ENCODE peak calls at places on chromosomes 12 and 14, in seven cellular contexts. H is sigmoid colon, E is colonic mucosa, D is adrenal gland, C is GM12865, N is gastrocnemius medialis, U is fibroblast of villous mesenchyme. Y is an unnamed sample.

GRCh38 chr14:20559461-20559904 is 1.4 kb downstream of the RNASE9 start:
- DNase-seq in H (no peak), E (no peak), D (no peak), C (no peak), N (no peak), U (no peak), Y (no peak)

GRCh38 chr14:69077841-69078240 is 75.1 kb downstream of the DCAF5 start:
- DNase-seq in H (no peak), E (no peak), D (no peak), C (no peak), N (no peak), U (peak), Y (peak)

GRCh38 chr14:38944691-38945090 is 158.3 kb downstream of the SEC23A start:
- DNase-seq in H (no peak), E (no peak), D (no peak), C (no peak), N (no peak), U (no peak), Y (no peak)

GRCh38 chr14:55731881-55732498 is 152.0 kb downstream of the KTN1 start:
- DNase-seq in H (no peak), E (peak), D (peak), C (peak), N (no peak), U (peak), Y (peak)

GRCh38 chr12:1878695-1879094 is 39.8 kb downstream of the CACNA2D4 start:
- DNase-seq in H (no peak), E (peak), D (peak), C (no peak), N (no peak), U (no peak), Y (no peak)

GRCh38 chr14:36105401-36105800 is 71.1 kb downstream of the PTCSC3 start:
- DNase-seq in H (no peak), E (no peak), D (no peak), C (no peak), N (no peak), U (no peak), Y (no peak)

GRCh38 chr12:113747048-113747447 is 219.1 kb downstream of the RBM19 start:
- DNase-seq in H (no peak), E (no peak), D (no peak), C (no peak), N (no peak), U (no peak), Y (no peak)

GRCh38 chr14:70303528-70304293 is 55.8 kb downstream of the COX16 start:
- DNase-seq in H (no peak), E (no peak), D (no peak), C (no peak), N (no peak), U (no peak), Y (no peak)

GRCh38 chr12:53726946-53727309 is 324 bp downstream of the CALCOCO1 start:
- DNase-seq in H (no peak), E (no peak), D (no peak), C (no peak), N (peak), U (peak), Y (peak)

GRCh38 chr12:124379938-124380754 is 85.3 kb downstream of the RFLNA start:
- DNase-seq in H (peak), E (no peak), D (peak), C (no peak), N (no peak), U (peak), Y (peak)

GRCh38 chr14:21748869-21749303 is 75.3 kb upstream of the OR4E1 start:
- DNase-seq in H (no peak), E (peak), D (peak), C (peak), N (no peak), U (peak), Y (peak)

GRCh38 chr12:126093911-126094310 is 1028.7 kb downstream of the AACS start:
- DNase-seq in H (no peak), E (no peak), D (no peak), C (no peak), N (no peak), U (peak), Y (peak)

GRCh38 chr14:100144996-100145646 is 14.3 kb downstream of the DEGS2 start:
- DNase-seq in H (no peak), E (peak), D (no peak), C (no peak), N (no peak), U (no peak), Y (no peak)

GRCh38 chr12:82896286-82896685 is 209.6 kb downstream of the TMTC2 start:
- DNase-seq in H (no peak), E (no peak), D (no peak), C (no peak), N (no peak), U (no peak), Y (no peak)

GRCh38 chr14:57182760-57183503 is 85.8 kb downstream of the EXOC5 start:
- DNase-seq in H (no peak), E (no peak), D (no peak), C (peak), N (no peak), U (peak), Y (no peak)

GRCh38 chr12:53803703-53804102 is 51.9 kb upstream of the CISTR start:
- DNase-seq in H (no peak), E (no peak), D (no peak), C (no peak), N (no peak), U (no peak), Y (no peak)

GRCh38 chr14:59705245-59705644 is 128.6 kb upstream of the CCDC175 start:
- DNase-seq in H (no peak), E (no peak), D (no peak), C (no peak), N (no peak), U (no peak), Y (no peak)

GRCh38 chr14:34078117-34078743 is 127.4 kb upstream of the EGLN3 start:
- DNase-seq in H (no peak), E (no peak), D (no peak), C (no peak), N (no peak), U (no peak), Y (peak)

GRCh38 chr12:119624971-119625370 is 31.4 kb downstream of the TMEM233 start:
- DNase-seq in H (no peak), E (no peak), D (no peak), C (no peak), N (no peak), U (no peak), Y (peak)

GRCh38 chr12:51926718-51927117 is 19.4 kb downstream of the ACVRL1 start:
- DNase-seq in H (no peak), E (peak), D (no peak), C (peak), N (no peak), U (peak), Y (no peak)

GRCh38 chr12:8906781-8907180 is 7.5 kb upstream of the PHC1 start:
- DNase-seq in H (no peak), E (no peak), D (no peak), C (no peak), N (no peak), U (no peak), Y (no peak)

GRCh38 chr12:9509464-9510166 is 98.1 kb downstream of the KLRB1 start:
- DNase-seq in H (no peak), E (no peak), D (peak), C (no peak), N (no peak), U (no peak), Y (peak)

GRCh38 chr14:64880382-64881121 is 845 bp upstream of the SPTB start:
- DNase-seq in H (peak), E (peak), D (peak), C (peak), N (peak), U (no peak), Y (no peak)

GRCh38 chr12:125128380-125128779 is 63.1 kb downstream of the AACS start:
- DNase-seq in H (no peak), E (no peak), D (no peak), C (no peak), N (no peak), U (no peak), Y (no peak)

GRCh38 chr14:50139192-50139591 is 22.8 kb upstream of the VCPKMT start:
- DNase-seq in H (no peak), E (no peak), D (no peak), C (no peak), N (no peak), U (no peak), Y (peak)
- H3K4me3 ChIP-seq in H (no peak), E (no peak), D (no peak), C (no peak), N (no peak), U (no peak), Y (no peak)

GRCh38 chr14:24131549-24131966 is 1.1 kb downstream of the FITM1 start:
- DNase-seq in H (no peak), E (no peak), D (no peak), C (no peak), N (peak), U (no peak), Y (no peak)
- TF ChIP-seq CTCF in H (no peak), E (no peak), D (no peak), C (no peak), N (no peak), U (no peak), Y (no peak)

GRCh38 chr12:118307069-118307954 is 65.4 kb downstream of the TAOK3 start:
- DNase-seq in H (no peak), E (no peak), D (no peak), C (peak), N (no peak), U (peak), Y (peak)
- H3K4me3 ChIP-seq in H (no peak), E (no peak), D (peak), C (peak), N (no peak), U (peak), Y (peak)

DNA sequence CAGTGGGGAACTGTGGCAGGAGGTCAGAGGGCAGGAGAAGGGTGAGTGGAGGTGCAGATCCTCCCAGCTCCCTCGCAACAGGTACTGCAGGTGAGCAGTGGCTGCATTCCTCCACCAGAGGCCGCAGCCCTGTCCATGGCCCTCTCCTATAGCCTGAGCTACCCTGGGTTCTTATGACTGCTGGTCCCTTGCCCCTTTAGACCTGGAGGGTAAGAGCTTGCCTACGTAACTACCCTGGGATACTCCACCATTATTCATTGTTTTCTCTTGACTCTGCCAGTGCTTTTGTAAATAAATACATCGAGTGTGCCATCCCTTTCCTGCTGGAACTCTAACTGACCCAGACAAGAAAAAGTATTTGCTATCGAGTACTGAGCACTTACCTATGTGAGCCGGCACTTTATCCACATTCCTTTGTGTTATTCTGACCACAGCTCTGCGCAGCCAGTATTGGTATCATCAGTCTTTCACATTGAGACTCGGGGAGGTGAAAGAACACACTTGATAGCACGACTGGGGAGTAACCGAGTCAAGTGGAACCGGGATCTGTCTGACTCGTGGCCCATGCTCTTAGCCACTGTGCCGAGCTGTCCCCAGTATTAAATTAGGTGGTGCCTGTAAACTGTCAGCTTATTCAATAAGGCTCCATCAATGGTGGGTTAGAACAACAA is 38.5 kb downstream of the LTBP2 start:
- DNase-seq in H (no peak), E (no peak), D (no peak), C (no peak), N (no peak), U (no peak), Y (peak)
- TF ChIP-seq CTCF in H (no peak), E (no peak), D (no peak), C (no peak), N (no peak), U (no peak), Y (peak)

GRCh38 chr12:57236224-57236924 is 6.9 kb downstream of the SHMT2 start:
- DNase-seq in H (no peak), E (no peak), D (no peak), C (no peak), N (no peak), U (no peak), Y (no peak)
- H3K4me3 ChIP-seq in H (no peak), E (no peak), D (no peak), C (no peak), N (peak), U (no peak), Y (no peak)

GRCh38 chr12:6550294-6551062 is 5.4 kb downstream of the IFFO1 start:
- DNase-seq in H (no peak), E (no peak), D (peak), C (no peak), N (peak), U (no peak), Y (no peak)

GRCh38 chr12:6547987-6548386 is 7.9 kb downstream of the IFFO1 start:
- DNase-seq in H (peak), E (no peak), D (no peak), C (no peak), N (peak), U (peak), Y (peak)

GRCh38 chr12:6549379-6550151 is 6.3 kb downstream of the IFFO1 start:
- DNase-seq in H (peak), E (no peak), D (no peak), C (no peak), N (no peak), U (no peak), Y (no peak)

GRCh38 chr12:6547566-6547965 is 8.3 kb downstream of the IFFO1 start:
- DNase-seq in H (no peak), E (no peak), D (no peak), C (no peak), N (no peak), U (no peak), Y (no peak)

GRCh38 chr12:6548556-6549378 is 7.1 kb downstream of the IFFO1 start:
- DNase-seq in H (peak), E (no peak), D (no peak), C (no peak), N (peak), U (peak), Y (peak)
- TF ChIP-seq CTCF in H (no peak), E (no peak), D (no peak), C (no peak), N (no peak), U (no peak), Y (no peak)

DNA sequence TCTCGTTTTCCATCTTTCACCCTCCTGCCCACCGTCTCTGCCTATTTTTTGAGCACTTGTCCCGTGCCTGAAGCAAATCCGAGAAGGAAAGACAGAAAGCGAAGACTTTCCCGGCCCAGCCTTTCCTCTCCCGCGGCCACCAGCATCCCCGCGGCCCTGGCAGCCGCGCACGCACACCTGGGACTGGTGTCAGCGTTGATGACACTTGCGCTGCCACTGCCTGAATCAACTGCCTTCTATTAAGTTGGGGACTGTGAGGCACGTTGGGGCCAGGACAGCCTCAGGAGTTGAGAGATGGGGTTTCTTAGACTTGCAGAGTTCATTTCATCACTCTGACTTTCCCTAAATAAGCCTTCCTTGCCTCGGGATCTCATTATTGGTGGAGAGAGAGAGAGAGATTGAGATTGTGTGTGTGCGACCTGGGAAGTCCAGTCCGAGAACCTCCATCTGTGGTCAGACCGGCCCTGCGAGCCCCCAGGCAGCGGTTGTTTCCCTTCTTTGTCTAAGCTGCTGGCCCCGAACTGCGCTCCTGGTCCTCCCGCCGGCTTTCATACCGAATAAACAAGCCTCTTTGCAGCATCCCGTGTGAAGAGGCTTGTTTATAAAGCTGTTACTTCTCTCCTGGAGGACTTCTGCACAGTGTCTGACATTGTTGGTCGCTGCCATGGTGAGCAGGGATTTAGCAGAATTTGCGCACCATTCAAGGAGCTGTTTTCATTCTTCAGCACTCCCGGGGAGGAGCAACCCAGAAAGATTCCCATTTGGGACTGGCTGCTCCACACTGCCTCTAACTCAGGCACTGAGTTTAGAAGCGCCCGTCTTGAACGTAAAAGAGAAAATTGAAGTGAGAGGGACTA is 1.5 kb downstream of the PDZRN4 start:
- DNase-seq in H (peak), E (no peak), D (no peak), C (no peak), N (no peak), U (peak), Y (peak)
- H3K4me3 ChIP-seq in H (peak), E (no peak), D (peak), C (no peak), N (peak), U (no peak), Y (no peak)

GRCh38 chr12:103423061-103423473 is 72.7 kb downstream of the C12orf42 start:
- DNase-seq in H (no peak), E (no peak), D (no peak), C (no peak), N (no peak), U (no peak), Y (no peak)
- TF ChIP-seq CTCF in H (no peak), E (no peak), D (no peak), C (no peak), N (no peak), U (no peak), Y (no peak)

DNA sequence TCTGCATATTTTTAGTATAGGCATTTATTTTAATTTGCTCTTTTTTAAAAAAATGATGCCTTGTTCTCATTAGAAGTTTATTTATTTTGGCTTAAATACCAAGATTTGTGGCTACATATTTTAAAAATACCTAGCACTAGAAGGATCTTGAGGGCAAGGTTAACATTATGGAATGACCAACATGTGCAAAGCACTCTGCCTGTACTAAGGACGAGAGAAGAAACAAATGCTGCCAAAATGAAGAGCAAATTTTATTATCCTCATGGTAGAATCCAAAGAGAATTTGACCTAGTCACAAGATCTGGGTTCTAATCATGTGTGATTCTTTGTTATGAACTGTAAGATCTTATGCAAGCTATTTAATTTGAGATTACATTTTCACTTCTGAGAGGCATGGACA is 2.8 kb downstream of the CAND1 start:
- DNase-seq in H (no peak), E (no peak), D (no peak), C (no peak), N (no peak), U (peak), Y (no peak)
- H3K4me3 ChIP-seq in H (no peak), E (no peak), D (peak), C (peak), N (no peak), U (peak), Y (no peak)

GRCh38 chr12:131714759-131715158 is 3.9 kb downstream of the SFSWAP start:
- DNase-seq in H (no peak), E (no peak), D (no peak), C (no peak), N (no peak), U (no peak), Y (no peak)

GRCh38 chr12:131711551-131712205 is 788 bp downstream of the SFSWAP start:
- DNase-seq in H (no peak), E (no peak), D (peak), C (peak), N (no peak), U (no peak), Y (no peak)

GRCh38 chr12:131709226-131709625 is 1.7 kb upstream of the SFSWAP start:
- DNase-seq in H (no peak), E (no peak), D (no peak), C (no peak), N (no peak), U (no peak), Y (no peak)

GRCh38 chr12:131713349-131713748 is 2.5 kb downstream of the SFSWAP start:
- DNase-seq in H (no peak), E (no peak), D (peak), C (no peak), N (no peak), U (no peak), Y (no peak)

GRCh38 chr12:131710464-131711457 is at the start of gene SFSWAP:
- DNase-seq in H (peak), E (peak), D (peak), C (peak), N (peak), U (peak), Y (peak)
- TF ChIP-seq CTCF in H (no peak), E (no peak), D (no peak), C (no peak), N (peak), U (no peak), Y (no peak)